ENCODE peak calls at places on chromosomes 13 and 19, in ten cellular contexts. S, Z, M, T, P, J, N, U, F and B are unnamed samples.

GRCh38 chr19:41928221-41928683 is at the start of gene ERFL:
- DNase-seq in P (no peak), M (peak), T (no peak), U (peak), N (no peak), S (no peak), Z (no peak), F (no peak), J (no peak), B (no peak)

GRCh38 chr13:20519887-20520286 is 5.8 kb downstream of the CRYL1 start:
- DNase-seq in P (no peak), S (no peak), M (no peak), F (no peak), J (no peak), Z (no peak), T (no peak), N (no peak), U (no peak), B (no peak)

GRCh38 chr19:658916-659839 is 3.8 kb downstream of the RNF126 start:
- DNase-seq in U (no peak), F (peak), T (no peak), S (no peak), P (peak), M (peak), J (no peak), N (no peak), Z (no peak), B (peak)

GRCh38 chr19:2491130-2491801 is 15.3 kb downstream of the GADD45B start:
- DNase-seq in P (no peak), J (no peak), S (no peak), M (no peak), T (no peak), Z (no peak), N (peak), U (no peak), F (peak), B (peak)

GRCh38 chr13:91232716-91233115 is 114.8 kb upstream of the MIR17HG start:
- DNase-seq in Z (no peak), F (no peak), N (no peak), S (no peak), J (no peak), P (no peak), T (no peak), U (no peak), M (no peak), B (no peak)

GRCh38 chr19:31316201-31316951 is 32.9 kb downstream of the TSHZ3 start:
- DNase-seq in Z (peak), M (no peak), P (peak), S (peak), U (no peak), J (no peak), F (peak), T (no peak), N (no peak), B (no peak)

GRCh38 chr19:53432088-53432661 is 391 bp downstream of the ZNF761 start:
- DNase-seq in F (peak), Z (no peak), J (no peak), S (peak), P (peak), N (peak), U (peak), T (no peak), M (peak), B (peak)

GRCh38 chr13:52922961-52923360 is 74.5 kb upstream of the PCDH8 start:
- DNase-seq in U (no peak), T (no peak), F (no peak), Z (no peak), N (no peak), M (no peak), J (no peak), P (no peak), S (no peak), B (no peak)

GRCh38 chr19:33400856-33401682 is 27.6 kb downstream of the CEBPG start:
- DNase-seq in T (no peak), Z (no peak), F (peak), M (no peak), S (peak), N (no peak), J (no peak), U (peak), P (peak), B (no peak)

GRCh38 chr19:48815870-48816501 is 5.2 kb upstream of the BCAT2 start:
- DNase-seq in J (no peak), P (no peak), T (no peak), N (peak), Z (no peak), F (no peak), M (no peak), S (no peak), U (peak), B (peak)

GRCh38 chr13:97109841-97110492 is 112.2 kb upstream of the MBNL2 start:
- DNase-seq in T (peak), Z (peak), P (peak), S (peak), J (no peak), F (peak), U (peak), M (peak), N (peak), B (peak)

GRCh38 chr13:114143806-114144605 is 11.6 kb upstream of the RASA3 start:
- DNase-seq in P (peak), U (peak), S (no peak), Z (no peak), F (peak), J (no peak), T (no peak), N (peak), M (peak), B (no peak)

GRCh38 chr13:98453254-98453843 is 123.6 kb downstream of the STK24 start:
- DNase-seq in T (no peak), F (no peak), M (no peak), J (no peak), N (no peak), U (no peak), S (no peak), P (no peak), Z (no peak), B (no peak)

DNA sequence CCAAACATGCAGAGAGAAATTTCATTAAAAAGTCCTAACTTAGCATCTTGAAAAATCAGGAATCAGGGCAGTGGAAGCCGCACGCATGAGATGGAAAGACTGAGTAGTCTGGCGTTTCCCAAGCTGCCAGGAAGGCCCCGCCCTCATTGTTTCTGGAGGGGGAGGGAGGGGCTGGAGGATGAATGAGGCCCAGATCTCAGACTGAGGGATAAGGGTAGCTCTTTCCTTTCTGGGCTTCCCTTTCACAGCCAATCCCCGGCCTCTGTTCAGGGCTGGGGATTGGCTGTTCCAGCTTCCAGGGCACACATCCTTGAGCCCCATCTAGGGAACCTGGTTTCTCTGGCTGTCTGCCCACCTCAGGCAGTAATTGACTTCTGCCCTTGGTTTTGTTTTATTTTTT is 7.3 kb downstream of the C19orf53 start:
- DNase-seq in S (peak), T (no peak), F (peak), U (peak), J (no peak), P (peak), M (peak), Z (peak), N (no peak), B (peak)
- TF ChIP-seq EP300 in S (peak), T (no peak), F (no peak), U (no peak), J (no peak), P (peak), M (peak), Z (no peak), N (no peak), B (no peak)

GRCh38 chr19:45468159-45468651 is 409 bp downstream of the FOSB start:
- DNase-seq in P (peak), N (no peak), F (peak), Z (peak), M (no peak), U (no peak), T (no peak), J (no peak), S (no peak), B (peak)
- TF ChIP-seq EP300 in P (no peak), N (no peak), F (no peak), Z (no peak), M (no peak), U (no peak), T (no peak), J (no peak), S (no peak), B (no peak)

GRCh38 chr19:44700547-44700946 is 1.6 kb downstream of the CEACAM16 start:
- DNase-seq in U (no peak), N (no peak), Z (no peak), F (no peak), M (no peak), J (no peak), T (no peak), P (no peak), S (no peak), B (no peak)

GRCh38 chr19:44697670-44698034 is 1.3 kb upstream of the CEACAM16 start:
- DNase-seq in S (no peak), U (no peak), F (no peak), N (no peak), J (no peak), T (no peak), P (no peak), M (no peak), Z (no peak), B (no peak)

GRCh38 chr19:44698492-44699201 is at the start of gene CEACAM16:
- DNase-seq in U (no peak), M (no peak), N (no peak), T (no peak), S (no peak), J (no peak), F (peak), Z (no peak), P (no peak), B (no peak)

GRCh38 chr19:44694184-44694579 is 4.8 kb upstream of the CEACAM16 start:
- DNase-seq in U (no peak), N (no peak), F (no peak), J (no peak), P (no peak), S (no peak), M (peak), T (no peak), Z (no peak), B (no peak)

GRCh38 chr19:44696939-44697669 is 1.8 kb upstream of the CEACAM16 start:
- DNase-seq in N (no peak), J (no peak), M (no peak), T (no peak), Z (no peak), S (no peak), F (no peak), U (no peak), P (no peak), B (no peak)
- TF ChIP-seq EP300 in N (no peak), J (no peak), M (no peak), T (no peak), Z (no peak), S (no peak), F (no peak), U (no peak), P (no peak), B (no peak)

DNA sequence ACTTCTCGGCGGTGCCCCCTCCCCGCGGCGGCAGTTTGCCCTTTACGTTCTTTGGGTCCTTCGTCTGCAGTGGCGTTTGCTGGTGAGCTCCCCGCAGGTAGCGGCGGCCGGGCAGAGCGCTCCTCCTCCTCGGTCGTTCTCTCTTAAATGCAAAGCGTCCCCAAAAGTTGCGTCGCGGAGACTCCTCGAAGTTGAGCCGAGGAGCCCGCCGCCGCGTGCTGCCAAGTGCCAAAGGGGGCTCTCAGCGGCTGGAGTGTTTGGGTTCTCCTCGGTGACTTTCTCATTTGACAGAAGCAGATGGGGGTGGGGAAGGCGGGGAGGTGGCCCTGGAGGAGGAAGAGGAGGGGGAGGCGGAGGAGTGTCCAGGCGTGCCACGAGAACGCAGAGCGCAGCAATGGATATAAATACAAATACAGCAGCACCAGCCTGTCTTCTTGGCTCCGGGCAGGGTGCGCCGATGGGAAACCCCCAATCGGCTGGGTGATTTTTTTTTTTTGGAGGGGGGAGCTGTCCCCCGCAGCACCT is at the start of gene SOX21:
- DNase-seq in J (no peak), T (no peak), S (no peak), F (no peak), P (no peak), M (no peak), N (peak), Z (no peak), U (no peak), B (no peak)
- TF ChIP-seq EP300 in J (no peak), T (no peak), S (no peak), F (no peak), P (no peak), M (no peak), N (no peak), Z (no peak), U (no peak), B (no peak)

GRCh38 chr13:95781016-95781415 is 104.1 kb downstream of the DNAJC3 start:
- DNase-seq in J (no peak), Z (no peak), T (no peak), S (no peak), M (no peak), F (no peak), U (no peak), N (no peak), P (no peak), B (no peak)

GRCh38 chr13:95787356-95788099 is 110.6 kb downstream of the DNAJC3 start:
- DNase-seq in J (no peak), F (no peak), P (no peak), U (no peak), M (no peak), T (no peak), S (no peak), Z (no peak), N (no peak), B (no peak)

GRCh38 chr13:95784891-95785290 is 108.0 kb downstream of the DNAJC3 start:
- DNase-seq in T (no peak), P (no peak), U (peak), N (no peak), J (no peak), S (no peak), F (no peak), M (no peak), Z (no peak), B (no peak)

GRCh38 chr13:95784161-95784880 is 107.4 kb downstream of the DNAJC3 start:
- DNase-seq in U (no peak), M (no peak), Z (no peak), T (no peak), J (no peak), P (no peak), F (no peak), S (no peak), N (peak), B (no peak)

DNA sequence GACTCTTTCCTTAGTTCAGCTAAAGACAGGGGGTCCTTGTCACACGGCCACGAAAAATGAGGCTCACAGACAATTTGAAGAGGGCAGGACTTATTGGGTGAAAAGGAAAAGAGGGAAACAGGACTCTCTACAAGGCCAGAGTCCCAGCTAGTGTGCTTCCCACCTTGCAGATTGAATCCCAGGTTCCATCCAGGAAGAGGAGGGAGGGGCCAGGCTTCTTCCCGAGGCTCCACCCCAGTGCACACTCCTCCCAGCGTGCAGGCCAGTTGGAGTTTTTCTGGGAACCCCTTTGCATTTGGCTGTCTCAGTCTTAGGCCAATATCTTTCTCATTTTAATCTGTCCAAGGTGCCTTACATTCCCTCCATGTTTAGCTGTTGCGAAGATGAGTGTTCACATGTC is 106.8 kb downstream of the DNAJC3 start:
- DNase-seq in J (no peak), M (no peak), S (no peak), N (no peak), P (no peak), T (no peak), F (no peak), Z (no peak), U (no peak), B (no peak)
- TF ChIP-seq EP300 in J (no peak), M (no peak), S (no peak), N (no peak), P (no peak), T (no peak), F (no peak), Z (no peak), U (no peak), B (no peak)

GRCh38 chr13:32733685-32734084 is 147.4 kb downstream of the PDS5B start:
- DNase-seq in S (no peak), Z (no peak), P (no peak), F (no peak), U (no peak), M (no peak), J (no peak), N (no peak), T (no peak), B (no peak)

GRCh38 chr13:32737111-32737571 is 150.9 kb downstream of the PDS5B start:
- DNase-seq in F (no peak), N (no peak), P (no peak), T (no peak), U (no peak), J (peak), S (no peak), M (no peak), Z (no peak), B (no peak)

GRCh38 chr13:32735859-32736258 is 149.6 kb downstream of the PDS5B start:
- DNase-seq in Z (no peak), J (no peak), P (no peak), T (no peak), M (no peak), F (no peak), N (no peak), U (no peak), S (no peak), B (no peak)

GRCh38 chr13:32736648-32737047 is 150.4 kb downstream of the PDS5B start:
- DNase-seq in M (no peak), T (no peak), J (no peak), Z (no peak), U (no peak), F (no peak), P (no peak), N (no peak), S (no peak), B (no peak)

GRCh38 chr13:32734511-32734910 is 148.3 kb downstream of the PDS5B start:
- DNase-seq in Z (peak), J (no peak), M (no peak), F (no peak), T (no peak), S (no peak), U (no peak), N (peak), P (no peak), B (no peak)
- TF ChIP-seq EP300 in Z (no peak), J (no peak), M (no peak), F (no peak), T (no peak), S (no peak), U (no peak), N (no peak), P (no peak), B (no peak)

GRCh38 chr13:27097691-27098090 is 73.9 kb downstream of the USP12 start:
- DNase-seq in F (no peak), T (no peak), P (no peak), U (no peak), Z (no peak), J (no peak), M (no peak), S (no peak), N (no peak), B (no peak)
- TF ChIP-seq EP300 in F (no peak), T (no peak), P (no peak), U (no peak), Z (no peak), J (no peak), M (no peak), S (no peak), N (no peak), B (no peak)